ENCODE peak calls at places on chromosome 7, in ten cellular contexts. U is gastrocnemius medialis, E is GM23248, S is transverse colon, D is PC-9, P is neural progenitor cell, M is uterus, O is Peyer's patch, V is neuronal stem cell, K is stomach. N is an unnamed sample. For H3K36me3, the result is how much of the 10 kb centered on the place peaks cover.

GRCh38 chr7:84829719-84830118 is 357.1 kb downstream of the SEMA3D start:
- DNase-seq in K (no peak), M (no peak), D (no peak), S (no peak), U (no peak), P (no peak), O (no peak), V (no peak), E (no peak), N (no peak)

GRCh38 chr7:91233201-91233600 is 31.0 kb upstream of the FZD1 start:
- DNase-seq in M (no peak), V (no peak), S (no peak), O (no peak), D (no peak), U (no peak), P (no peak), K (no peak), E (no peak), N (no peak)

GRCh38 chr7:104160375-104160774 is 47.4 kb downstream of the ORC5 start:
- DNase-seq in V (no peak), K (no peak), E (peak), O (no peak), D (no peak), S (no peak), M (no peak), P (no peak), U (no peak), N (no peak)

GRCh38 chr7:45000096-45001032 is at the start of gene CCM2:
- DNase-seq in E (peak), K (peak), U (peak), V (no peak), M (peak), O (peak), P (peak), S (peak), D (no peak), N (no peak)

GRCh38 chr7:5428470-5429252 is 5.0 kb upstream of the TNRC18 start:
- DNase-seq in M (peak), V (no peak), D (peak), S (peak), U (peak), P (peak), O (peak), E (peak), K (peak), N (no peak)

GRCh38 chr7:108093903-108094302 is 36.3 kb downstream of the LAMB4 start:
- DNase-seq in M (no peak), O (no peak), D (no peak), E (peak), S (no peak), P (no peak), V (no peak), K (no peak), U (no peak), N (no peak)

GRCh38 chr7:149881328-149882263 is 7.8 kb downstream of the ATP6V0E2 start:
- DNase-seq in P (no peak), K (no peak), D (no peak), S (no peak), O (no peak), E (no peak), V (no peak), U (no peak), M (peak), N (no peak)

GRCh38 chr7:141339603-141340002 is 211.6 kb upstream of the AGK start:
- DNase-seq in D (no peak), K (no peak), P (peak), V (no peak), E (no peak), M (no peak), O (no peak), S (no peak), U (no peak), N (no peak)

GRCh38 chr7:41193738-41194287 is 509.1 kb downstream of the INHBA start:
- DNase-seq in E (no peak), V (no peak), U (no peak), O (no peak), P (no peak), S (no peak), M (no peak), D (no peak), K (no peak), N (no peak)

DNA sequence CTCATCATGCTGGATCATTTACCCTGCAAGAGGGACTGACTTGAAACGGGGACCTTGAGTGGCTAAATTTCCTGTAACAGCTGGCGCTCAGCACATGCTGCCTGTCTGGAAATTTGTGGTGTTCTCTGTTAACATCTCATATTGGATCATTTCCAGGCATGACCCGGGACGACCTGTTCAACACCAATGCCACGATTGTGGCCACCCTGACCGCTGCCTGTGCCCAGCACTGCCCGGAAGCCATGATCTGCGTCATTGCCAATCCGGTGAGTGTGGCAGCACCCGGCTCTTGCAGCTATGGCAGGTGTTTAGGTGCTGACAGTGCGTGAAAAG is 9.9 kb downstream of the MDH2 start:
- DNase-seq in U (peak), K (peak), O (no peak), P (no peak), M (no peak), D (no peak), E (no peak), S (no peak), V (no peak), N (no peak)
- H3K36me3 ChIP-seq in U (under half), K (half or more), O (under half), P (under half), M (under half), D (under half), E (half or more), S (under half), V (half or more), N (under half)

GRCh38 chr7:100563809-100564400 is 9.8 kb downstream of the SAP25 start:
- DNase-seq in M (peak), S (peak), P (peak), K (peak), V (peak), D (peak), O (peak), E (peak), U (peak), N (no peak)

GRCh38 chr7:100563100-100563564 is 10.6 kb downstream of the SAP25 start:
- DNase-seq in U (no peak), P (no peak), K (no peak), S (no peak), V (no peak), D (no peak), M (no peak), E (no peak), O (no peak), N (no peak)

GRCh38 chr7:100565133-100565571 is 8.5 kb downstream of the SAP25 start:
- DNase-seq in M (no peak), S (no peak), V (no peak), E (no peak), U (no peak), P (no peak), O (no peak), D (no peak), K (no peak), N (no peak)

GRCh38 chr7:100561491-100562194 is 12.1 kb downstream of the SAP25 start:
- DNase-seq in P (no peak), M (no peak), K (no peak), O (no peak), V (no peak), D (no peak), U (no peak), S (no peak), E (no peak), N (no peak)

GRCh38 chr7:100562195-100563099 is 11.3 kb downstream of the SAP25 start:
- DNase-seq in K (no peak), D (no peak), M (no peak), E (no peak), O (no peak), P (no peak), S (no peak), V (no peak), U (no peak), N (no peak)
- H3K36me3 ChIP-seq in K (under half), D (under half), M (under half), E (under half), O (under half), P (under half), S (under half), V (under half), U (under half), N (under half)

GRCh38 chr7:2239242-2239641 is 2.8 kb downstream of the MRM2 start:
- DNase-seq in M (no peak), K (no peak), E (no peak), O (no peak), S (no peak), P (no peak), V (no peak), D (no peak), U (no peak), N (no peak)
- H3K36me3 ChIP-seq in M (under half), K (under half), E (under half), O (under half), S (under half), P (under half), V (under half), D (under half), U (under half), N (under half)

DNA sequence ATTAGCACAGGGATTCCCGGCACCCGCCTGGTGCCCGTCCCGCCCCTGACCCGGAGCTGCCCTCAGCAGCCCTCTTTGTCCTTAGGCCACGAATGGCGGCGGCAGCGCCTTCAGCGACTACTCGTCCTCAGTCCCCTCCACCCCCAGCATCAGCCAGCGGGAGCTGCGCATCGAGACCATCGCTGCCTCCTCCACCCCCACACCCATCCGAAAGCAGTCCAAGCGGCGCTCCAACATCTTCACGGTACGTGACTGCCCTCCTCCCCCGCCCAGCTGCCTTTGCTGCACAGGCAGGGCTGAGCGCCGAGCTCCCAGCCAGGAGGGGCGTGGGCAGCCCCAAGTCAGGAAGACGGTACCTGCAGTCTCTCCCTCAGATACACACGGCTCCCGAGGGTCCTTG is 33.6 kb downstream of the AGAP3 start:
- DNase-seq in K (no peak), S (no peak), O (no peak), P (no peak), E (no peak), M (no peak), U (no peak), D (no peak), V (no peak), N (no peak)
- H3K36me3 ChIP-seq in K (half or more), S (under half), O (under half), P (under half), E (under half), M (under half), U (under half), D (under half), V (under half), N (half or more)